ENCODE peak calls at places on chromosomes 12 and 14, in seven cellular contexts. L is AG10803, Q is bronchial epithelial cell, C is RWPE1, S is MM.1S, P is stomach, D is IMR-90. J is an unnamed sample.
A peak's percentile ranks its signal among the peaks of the same experiment; 100 is the strongest.

GRCh38 chr12:39064712-39065111 is 159.3 kb upstream of the CPNE8 start:
- DNase-seq in L (no peak), Q (peak; percentile 35), C (no peak), S (no peak), P (no peak), D (no peak), J (no peak)

GRCh38 chr12:89697256-89697655 is 11.4 kb downstream of the ATP2B1 start:
- DNase-seq in L (no peak), Q (no peak), C (no peak), S (no peak), P (no peak), D (no peak), J (no peak)

GRCh38 chr12:52794479-52795331 is 1.2 kb downstream of the KRT3 start:
- DNase-seq in L (peak; percentile 64), Q (peak; percentile 14), C (no peak), S (no peak), P (no peak), D (peak; percentile 37), J (no peak)

GRCh38 chr12:74043343-74043742 is 494.3 kb upstream of the ATXN7L3B start:
- DNase-seq in L (no peak), Q (peak; percentile 100), C (peak; percentile 84), S (no peak), P (no peak), D (no peak), J (no peak)

GRCh38 chr12:54390668-54391551 is 6.4 kb upstream of the ZNF385A start:
- DNase-seq in L (no peak), Q (peak; percentile 60), C (peak; percentile 86), S (peak; percentile 61), P (peak; percentile 58), D (no peak), J (peak; percentile 84)

GRCh38 chr12:67592228-67593011 is 56.1 kb upstream of the DYRK2 start:
- DNase-seq in L (peak; percentile 72), Q (peak; percentile 48), C (peak; percentile 45), S (peak; percentile 72), P (no peak), D (peak; percentile 51), J (no peak)

GRCh38 chr14:23071244-23071974 is 14.1 kb upstream of the CDH24 start:
- DNase-seq in L (peak; percentile 93), Q (peak; percentile 84), C (peak; percentile 91), S (peak; percentile 60), P (peak; percentile 82), D (peak; percentile 94), J (peak; percentile 89)

GRCh38 chr14:91252901-91253794 is 8.6 kb upstream of the GPR68 start:
- DNase-seq in L (no peak), Q (no peak), C (peak; percentile 31), S (no peak), P (peak; percentile 54), D (no peak), J (peak; percentile 48)

GRCh38 chr12:93441111-93441616 is 583 bp downstream of the UBE2N start:
- DNase-seq in L (no peak), Q (no peak), C (peak; percentile 36), S (peak; percentile 35), P (peak; percentile 31), D (peak; percentile 7), J (peak; percentile 52)

GRCh38 chr14:51576899-51577298 is 74.8 kb upstream of the FRMD6 start:
- DNase-seq in L (peak; percentile 80), Q (peak; percentile 79), C (no peak), S (no peak), P (no peak), D (peak; percentile 61), J (no peak)
- TF ChIP-seq CTCF in L (no peak), Q (no peak), C (no peak), S (no peak), P (no peak), D (no peak), J (no peak)

DNA sequence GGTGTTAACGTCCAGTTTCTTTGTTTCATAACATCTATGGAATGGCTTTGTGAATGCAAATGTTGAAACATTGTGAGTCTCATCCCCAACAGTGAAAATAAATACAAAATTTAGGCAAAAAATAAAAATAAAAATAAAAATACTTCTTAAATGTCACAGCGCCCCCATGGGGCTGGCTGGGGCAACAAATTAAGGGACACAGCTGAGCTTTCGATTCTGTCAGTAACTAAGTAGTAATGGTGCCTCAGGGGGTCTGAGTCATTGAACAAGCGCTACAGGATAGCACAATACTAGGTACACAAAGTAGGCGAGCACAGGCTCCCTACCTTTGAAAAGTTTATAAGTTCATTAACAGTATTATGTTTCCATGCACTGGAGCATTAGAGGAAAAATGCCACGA is 667.3 kb downstream of the DIO2 start:
- DNase-seq in L (no peak), Q (peak; percentile 86), C (no peak), S (no peak), P (no peak), D (peak; percentile 66), J (peak; percentile 1)
- TF ChIP-seq CTCF in L (peak; percentile 12), Q (peak; percentile 53), C (no peak), S (no peak), P (no peak), D (peak; percentile 67), J (peak; percentile 22)

GRCh38 chr12:50088577-50089335 is 3.6 kb downstream of the SMARCD1 start:
- DNase-seq in L (no peak), Q (peak; percentile 76), C (peak; percentile 47), S (peak; percentile 87), P (peak; percentile 68), D (peak; percentile 46), J (peak; percentile 79)
- TF ChIP-seq CTCF in L (peak; percentile 87), Q (peak; percentile 84), C (peak; percentile 89), S (peak; percentile 88), P (peak; percentile 79), D (peak; percentile 61), J (peak; percentile 84)

GRCh38 chr12:105071981-105072380 is 12.3 kb downstream of the ALDH1L2 start:
- DNase-seq in L (no peak), Q (no peak), C (no peak), S (no peak), P (no peak), D (no peak), J (no peak)
- TF ChIP-seq CTCF in L (no peak), Q (no peak), C (no peak), S (no peak), P (no peak), D (no peak), J (no peak)

GRCh38 chr14:81206115-81206514 is 14.6 kb downstream of the GTF2A1 start:
- DNase-seq in L (no peak), Q (no peak), C (no peak), S (no peak), P (no peak), D (peak; percentile 54), J (peak; percentile 15)

GRCh38 chr14:81209187-81209836 is 11.4 kb downstream of the GTF2A1 start:
- DNase-seq in L (no peak), Q (no peak), C (no peak), S (no peak), P (no peak), D (no peak), J (no peak)

GRCh38 chr14:81208489-81208888 is 12.3 kb downstream of the GTF2A1 start:
- DNase-seq in L (no peak), Q (no peak), C (no peak), S (no peak), P (no peak), D (no peak), J (no peak)

GRCh38 chr14:81200041-81200440 is 20.7 kb downstream of the GTF2A1 start:
- DNase-seq in L (no peak), Q (no peak), C (no peak), S (peak; percentile 24), P (no peak), D (no peak), J (peak; percentile 22)

GRCh38 chr14:81205639-81206038 is 15.1 kb downstream of the GTF2A1 start:
- DNase-seq in L (no peak), Q (no peak), C (no peak), S (no peak), P (no peak), D (peak; percentile 8), J (no peak)
- TF ChIP-seq CTCF in L (no peak), Q (no peak), C (no peak), S (no peak), P (no peak), D (no peak), J (no peak)

GRCh38 chr14:90193925-90194324 is 62.4 kb upstream of the PSMC1 start:
- DNase-seq in L (no peak), Q (no peak), C (no peak), S (no peak), P (no peak), D (no peak), J (peak; percentile 17)
- TF ChIP-seq CTCF in L (no peak), Q (no peak), C (peak; percentile 18), S (no peak), P (no peak), D (peak; percentile 2), J (peak; percentile 58)

DNA sequence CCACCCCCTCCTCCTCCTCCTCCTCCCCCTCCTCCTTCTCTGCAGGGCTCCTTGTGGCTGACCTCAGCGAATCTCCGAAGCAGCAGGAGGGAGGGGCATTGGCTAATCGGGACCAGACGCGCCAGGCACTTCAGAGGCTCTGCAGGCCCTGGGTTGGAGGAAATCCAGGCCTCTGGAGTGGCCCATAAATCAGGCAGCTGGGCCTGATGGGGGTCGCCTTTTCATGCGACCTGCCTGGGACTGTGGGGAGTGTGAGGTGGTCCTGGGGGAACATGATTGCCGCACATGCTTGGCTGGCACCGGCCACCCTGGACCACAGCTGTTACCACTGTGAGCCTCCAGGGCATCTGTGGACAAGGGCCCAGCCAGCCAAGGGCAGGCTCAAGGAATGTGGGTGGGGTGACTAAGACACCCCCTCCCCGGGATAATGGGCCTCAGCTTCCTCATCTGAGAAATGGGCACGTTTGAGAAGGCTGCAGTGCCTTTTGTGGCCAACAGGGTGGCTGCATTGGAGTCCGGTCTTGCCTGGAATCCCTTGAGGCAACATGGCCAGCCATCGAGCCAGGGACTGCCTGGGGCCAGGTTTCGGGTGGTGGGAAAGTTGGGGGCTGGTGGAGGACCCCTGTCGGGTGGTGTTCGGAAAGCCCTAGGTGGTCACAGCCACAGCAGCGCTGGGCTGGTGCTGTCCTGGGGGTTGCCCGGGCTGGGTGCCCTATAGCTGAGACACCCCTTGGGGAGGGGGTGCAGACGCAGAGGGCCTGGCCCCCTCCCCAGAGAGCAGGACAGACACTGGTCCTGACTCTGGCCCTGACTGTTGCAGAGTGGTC is 12.0 kb downstream of the KIF26A start:
- DNase-seq in L (peak; percentile 65), Q (no peak), C (no peak), S (no peak), P (no peak), D (no peak), J (no peak)
- TF ChIP-seq CTCF in L (peak; percentile 39), Q (peak; percentile 7), C (no peak), S (no peak), P (no peak), D (no peak), J (peak; percentile 27)

GRCh38 chr12:49296836-49297694 is 2.1 kb downstream of the PRPH start:
- DNase-seq in L (no peak), Q (no peak), C (peak; percentile 77), S (peak; percentile 39), P (peak; percentile 43), D (no peak), J (peak; percentile 41)
- TF ChIP-seq CTCF in L (no peak), Q (peak; percentile 4), C (peak; percentile 50), S (no peak), P (peak; percentile 9), D (no peak), J (peak; percentile 66)

DNA sequence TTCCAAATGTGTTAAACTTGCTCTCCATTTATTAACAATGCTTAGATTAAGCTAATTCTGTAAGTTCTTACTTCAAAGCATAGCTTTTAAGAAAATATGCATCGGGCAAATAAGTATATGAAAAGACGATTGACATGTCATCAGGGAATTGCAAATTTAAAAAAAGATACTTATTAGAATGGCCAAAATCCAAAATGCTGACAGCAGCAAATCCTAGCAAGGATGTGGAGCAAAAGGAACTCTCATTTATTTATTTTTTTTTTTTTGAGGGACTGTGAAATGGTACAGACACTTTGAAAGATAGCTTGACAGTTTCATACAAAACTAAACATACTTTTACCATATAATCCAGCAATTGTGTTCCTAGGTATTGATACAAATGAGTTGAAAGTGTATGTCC is 779.5 kb upstream of the MDGA2 start:
- DNase-seq in L (no peak), Q (no peak), C (no peak), S (no peak), P (no peak), D (no peak), J (no peak)
- TF ChIP-seq CTCF in L (no peak), Q (no peak), C (no peak), S (no peak), P (no peak), D (no peak), J (no peak)